ENCODE peak calls at places on chromosome 10, in five cellular contexts. One of them, this sample, is unnamed. For H3K27me3, the result is how much of the 10 kb centered on the place peaks cover.

GRCh38 chr10:130812381-130813148 is 499.0 kb downstream of the TCERG1L start:
- DNase-seq in dorsolateral prefrontal cortex: no peak
- DNase-seq in right atrium auricular region: no peak
- DNase-seq in cardiac muscle cell: no peak
- DNase-seq in uterus: no peak
- DNase-seq in this sample: no peak

GRCh38 chr10:70714961-70715360 is 42.7 kb downstream of the ADAMTS14 start:
- DNase-seq in cardiac muscle cell: no peak
- DNase-seq in uterus: no peak
- DNase-seq in right atrium auricular region: no peak
- DNase-seq in dorsolateral prefrontal cortex: no peak
- DNase-seq in this sample: no peak

GRCh38 chr10:28533571-28534304 is 820 bp downstream of the WAC start:
- DNase-seq in right atrium auricular region: peak
- DNase-seq in cardiac muscle cell: peak
- DNase-seq in uterus: peak
- DNase-seq in dorsolateral prefrontal cortex: peak
- DNase-seq in this sample: peak

GRCh38 chr10:90373911-90374310 is 483.9 kb downstream of the HTR7 start:
- DNase-seq in cardiac muscle cell: peak
- DNase-seq in uterus: no peak
- DNase-seq in dorsolateral prefrontal cortex: no peak
- DNase-seq in right atrium auricular region: no peak
- DNase-seq in this sample: no peak

GRCh38 chr10:90306187-90306586 is 551.7 kb downstream of the HTR7 start:
- DNase-seq in cardiac muscle cell: peak
- DNase-seq in dorsolateral prefrontal cortex: no peak
- DNase-seq in right atrium auricular region: no peak
- DNase-seq in uterus: no peak
- DNase-seq in this sample: no peak

GRCh38 chr10:19546224-19546623 is 270.0 kb upstream of the PLXDC2 start:
- DNase-seq in right atrium auricular region: no peak
- DNase-seq in cardiac muscle cell: no peak
- DNase-seq in uterus: no peak
- DNase-seq in dorsolateral prefrontal cortex: no peak
- DNase-seq in this sample: no peak

GRCh38 chr10:113087082-113088029 is 137.3 kb downstream of the TCF7L2 start:
- DNase-seq in right atrium auricular region: peak
- DNase-seq in uterus: peak
- DNase-seq in cardiac muscle cell: peak
- DNase-seq in dorsolateral prefrontal cortex: no peak
- DNase-seq in this sample: peak

GRCh38 chr10:48764486-48764885 is 79.8 kb downstream of the WDFY4 start:
- DNase-seq in dorsolateral prefrontal cortex: no peak
- DNase-seq in cardiac muscle cell: no peak
- DNase-seq in uterus: no peak
- DNase-seq in right atrium auricular region: no peak
- DNase-seq in this sample: no peak

GRCh38 chr10:64630534-64630933 is 1109.3 kb downstream of the REEP3 start:
- DNase-seq in cardiac muscle cell: no peak
- DNase-seq in right atrium auricular region: no peak
- DNase-seq in dorsolateral prefrontal cortex: no peak
- DNase-seq in uterus: no peak
- DNase-seq in this sample: no peak

GRCh38 chr10:58609525-58610150 is 97.0 kb downstream of the BICC1 start:
- DNase-seq in cardiac muscle cell: no peak
- DNase-seq in uterus: no peak
- DNase-seq in right atrium auricular region: no peak
- DNase-seq in dorsolateral prefrontal cortex: no peak
- DNase-seq in this sample: no peak

GRCh38 chr10:48733329-48733728 is 48.7 kb downstream of the WDFY4 start:
- DNase-seq in cardiac muscle cell: no peak
- DNase-seq in dorsolateral prefrontal cortex: no peak
- DNase-seq in uterus: no peak
- DNase-seq in right atrium auricular region: no peak
- DNase-seq in this sample: no peak

GRCh38 chr10:72564596-72564995 is 61.3 kb downstream of the MICU1 start:
- DNase-seq in dorsolateral prefrontal cortex: no peak
- DNase-seq in uterus: no peak
- DNase-seq in cardiac muscle cell: peak
- DNase-seq in right atrium auricular region: no peak
- DNase-seq in this sample: peak

GRCh38 chr10:15379043-15379442 is 8.0 kb upstream of the FAM171A1 start:
- DNase-seq in cardiac muscle cell: no peak
- DNase-seq in uterus: no peak
- DNase-seq in right atrium auricular region: no peak
- DNase-seq in dorsolateral prefrontal cortex: no peak
- DNase-seq in this sample: no peak

GRCh38 chr10:116993610-116994009 is 11.4 kb downstream of the SHTN1 start:
- DNase-seq in uterus: no peak
- DNase-seq in dorsolateral prefrontal cortex: no peak
- DNase-seq in cardiac muscle cell: no peak
- DNase-seq in right atrium auricular region: no peak
- DNase-seq in this sample: no peak

GRCh38 chr10:50552308-50552707 is 71.4 kb downstream of the SGMS1 start:
- DNase-seq in uterus: no peak
- DNase-seq in right atrium auricular region: no peak
- DNase-seq in cardiac muscle cell: peak
- DNase-seq in dorsolateral prefrontal cortex: no peak
- DNase-seq in this sample: no peak

GRCh38 chr10:17963431-17963830 is 11.7 kb downstream of the SLC39A12 start:
- DNase-seq in dorsolateral prefrontal cortex: no peak
- DNase-seq in right atrium auricular region: no peak
- DNase-seq in cardiac muscle cell: no peak
- DNase-seq in uterus: no peak
- DNase-seq in this sample: no peak

GRCh38 chr10:15725603-15726002 is 5.9 kb upstream of the ITGA8 start:
- DNase-seq in uterus: peak
- DNase-seq in cardiac muscle cell: peak
- DNase-seq in right atrium auricular region: no peak
- DNase-seq in dorsolateral prefrontal cortex: no peak
- DNase-seq in this sample: no peak

GRCh38 chr10:29908977-29909376 is 150.4 kb downstream of the JCAD start:
- DNase-seq in right atrium auricular region: no peak
- DNase-seq in cardiac muscle cell: no peak
- DNase-seq in uterus: no peak
- DNase-seq in dorsolateral prefrontal cortex: no peak
- DNase-seq in this sample: no peak

GRCh38 chr10:129193148-129193547 is 273.9 kb upstream of the MGMT start:
- DNase-seq in right atrium auricular region: peak
- DNase-seq in cardiac muscle cell: peak
- DNase-seq in uterus: no peak
- DNase-seq in dorsolateral prefrontal cortex: no peak
- DNase-seq in this sample: no peak

GRCh38 chr10:115092555-115093285 is 445 bp upstream of the ATRNL1 start:
- DNase-seq in cardiac muscle cell: peak
- DNase-seq in uterus: peak
- DNase-seq in right atrium auricular region: no peak
- DNase-seq in dorsolateral prefrontal cortex: no peak
- DNase-seq in this sample: no peak

GRCh38 chr10:131180941-131181855 is 130.3 kb downstream of the TCERG1L start:
- DNase-seq in right atrium auricular region: no peak
- DNase-seq in dorsolateral prefrontal cortex: peak
- DNase-seq in cardiac muscle cell: no peak
- DNase-seq in uterus: no peak
- DNase-seq in this sample: no peak

GRCh38 chr10:96436035-96436434 is 77.2 kb upstream of the OPALIN start:
- DNase-seq in right atrium auricular region: no peak
- DNase-seq in dorsolateral prefrontal cortex: no peak
- DNase-seq in uterus: no peak
- DNase-seq in cardiac muscle cell: no peak
- DNase-seq in this sample: no peak

GRCh38 chr10:102230264-102230860 is 4.3 kb downstream of the ELOVL3 start:
- DNase-seq in uterus: peak
- DNase-seq in cardiac muscle cell: peak
- DNase-seq in dorsolateral prefrontal cortex: no peak
- DNase-seq in right atrium auricular region: no peak
- DNase-seq in this sample: no peak

GRCh38 chr10:127405221-127405620 is 143.9 kb upstream of the NPS start:
- DNase-seq in cardiac muscle cell: peak
- DNase-seq in right atrium auricular region: no peak
- DNase-seq in dorsolateral prefrontal cortex: no peak
- DNase-seq in uterus: no peak
- DNase-seq in this sample: no peak

GRCh38 chr10:95413608-95414007 is 122.8 kb upstream of the PDLIM1 start:
- DNase-seq in cardiac muscle cell: no peak
- DNase-seq in dorsolateral prefrontal cortex: no peak
- DNase-seq in right atrium auricular region: no peak
- DNase-seq in uterus: no peak
- DNase-seq in this sample: no peak

GRCh38 chr10:49791100-49791499 is 29.0 kb upstream of the OGDHL start:
- DNase-seq in dorsolateral prefrontal cortex: no peak
- DNase-seq in right atrium auricular region: no peak
- DNase-seq in uterus: no peak
- DNase-seq in cardiac muscle cell: no peak
- DNase-seq in this sample: no peak

GRCh38 chr10:116241642-116242405 is 31.2 kb downstream of the GFRA1 start:
- DNase-seq in dorsolateral prefrontal cortex: no peak
- DNase-seq in uterus: no peak
- DNase-seq in cardiac muscle cell: no peak
- DNase-seq in right atrium auricular region: no peak
- DNase-seq in this sample: no peak

GRCh38 chr10:46555366-46555712 is 1.1 kb downstream of the GPRIN2 start:
- DNase-seq in right atrium auricular region: no peak
- DNase-seq in cardiac muscle cell: no peak
- DNase-seq in uterus: no peak
- DNase-seq in dorsolateral prefrontal cortex: no peak
- DNase-seq in this sample: peak

GRCh38 chr10:15791816-15792524 is 68.3 kb downstream of the MINDY3 start:
- DNase-seq in uterus: peak
- DNase-seq in right atrium auricular region: no peak
- DNase-seq in dorsolateral prefrontal cortex: no peak
- DNase-seq in cardiac muscle cell: peak
- DNase-seq in this sample: no peak

GRCh38 chr10:67606572-67606971 is 89.4 kb downstream of the CTNNA3 start:
- DNase-seq in cardiac muscle cell: peak
- DNase-seq in right atrium auricular region: no peak
- DNase-seq in uterus: no peak
- DNase-seq in dorsolateral prefrontal cortex: no peak
- DNase-seq in this sample: no peak

GRCh38 chr10:25061711-25062455 is 45.5 kb downstream of the THNSL1 start:
- DNase-seq in uterus: no peak
- DNase-seq in right atrium auricular region: no peak
- DNase-seq in cardiac muscle cell: no peak
- DNase-seq in dorsolateral prefrontal cortex: no peak
- DNase-seq in this sample: no peak
- H3K27ac ChIP-seq in uterus: no peak
- H3K27ac ChIP-seq in right atrium auricular region: peak
- H3K27ac ChIP-seq in cardiac muscle cell: no peak
- H3K27ac ChIP-seq in dorsolateral prefrontal cortex: no peak
- H3K27ac ChIP-seq in this sample: peak

DNA sequence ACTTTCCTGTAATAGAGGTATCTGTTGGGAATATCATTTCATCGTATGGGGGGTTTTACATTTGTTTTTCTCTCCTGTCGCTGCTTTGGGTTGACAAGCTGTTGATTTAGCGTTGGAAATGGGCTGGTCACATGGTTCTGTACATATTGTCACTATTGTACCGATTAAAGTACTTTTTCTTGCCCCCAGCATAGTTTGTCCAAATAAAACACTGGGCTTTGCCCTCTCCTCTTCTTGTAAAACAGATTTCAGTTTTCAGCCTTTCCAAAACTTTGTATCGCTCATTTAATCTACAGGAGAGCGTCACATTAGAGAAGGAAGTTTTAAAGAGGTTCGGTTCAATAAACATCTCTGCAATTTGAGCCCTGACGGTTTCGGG is 4.0 kb downstream of the BMI1 start:
- DNase-seq in cardiac muscle cell: no peak
- DNase-seq in uterus: no peak
- DNase-seq in right atrium auricular region: no peak
- DNase-seq in dorsolateral prefrontal cortex: no peak
- DNase-seq in this sample: no peak
- H3K27me3 ChIP-seq in cardiac muscle cell: half or more
- H3K27me3 ChIP-seq in uterus: under half
- H3K27me3 ChIP-seq in right atrium auricular region: under half
- H3K27me3 ChIP-seq in dorsolateral prefrontal cortex: under half
- H3K27me3 ChIP-seq in this sample: under half

DNA sequence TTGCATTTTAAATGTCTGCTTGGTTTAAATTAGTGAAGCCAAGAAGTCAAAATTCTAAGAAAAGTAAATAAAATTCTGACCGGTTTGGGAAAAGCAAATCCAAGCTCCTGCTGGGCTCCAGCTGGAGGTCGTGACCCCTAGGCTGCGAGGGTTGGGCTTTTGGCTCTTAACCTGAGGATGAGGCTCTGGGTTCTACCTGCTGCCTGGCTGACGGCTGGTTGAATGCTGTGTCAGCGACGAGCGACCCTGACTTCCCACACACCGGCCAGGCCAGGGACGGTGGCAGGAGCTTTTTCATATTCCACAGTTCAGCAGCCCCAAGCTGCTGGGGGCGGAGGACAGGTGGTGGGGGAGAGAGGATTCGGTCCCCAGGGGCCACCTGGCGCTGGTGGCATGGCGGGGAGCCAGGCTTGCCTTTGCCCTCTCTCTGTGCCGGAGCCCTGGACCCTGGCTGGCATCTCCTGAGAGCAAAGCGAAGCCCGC is 843 bp upstream of the PLPP4 start:
- DNase-seq in uterus: no peak
- DNase-seq in dorsolateral prefrontal cortex: no peak
- DNase-seq in right atrium auricular region: no peak
- DNase-seq in cardiac muscle cell: no peak
- DNase-seq in this sample: peak
- H3K4me3 ChIP-seq in uterus: peak
- H3K4me3 ChIP-seq in dorsolateral prefrontal cortex: peak
- H3K4me3 ChIP-seq in right atrium auricular region: peak
- H3K4me3 ChIP-seq in cardiac muscle cell: peak
- H3K4me3 ChIP-seq in this sample: no peak

GRCh38 chr10:14010083-14010551 is 320.6 kb downstream of the FRMD4A start:
- DNase-seq in uterus: no peak
- DNase-seq in right atrium auricular region: no peak
- DNase-seq in cardiac muscle cell: peak
- DNase-seq in dorsolateral prefrontal cortex: no peak
- DNase-seq in this sample: no peak
- H3K27ac ChIP-seq in uterus: no peak
- H3K27ac ChIP-seq in right atrium auricular region: no peak
- H3K27ac ChIP-seq in cardiac muscle cell: no peak
- H3K27ac ChIP-seq in dorsolateral prefrontal cortex: no peak
- H3K27ac ChIP-seq in this sample: peak

GRCh38 chr10:101218423-101219136 is 10.7 kb downstream of the LBX1 start:
- DNase-seq in uterus: no peak
- DNase-seq in cardiac muscle cell: no peak
- DNase-seq in dorsolateral prefrontal cortex: no peak
- DNase-seq in right atrium auricular region: no peak
- DNase-seq in this sample: no peak
- H3K27me3 ChIP-seq in uterus: under half
- H3K27me3 ChIP-seq in cardiac muscle cell: half or more
- H3K27me3 ChIP-seq in dorsolateral prefrontal cortex: half or more
- H3K27me3 ChIP-seq in right atrium auricular region: half or more
- H3K27me3 ChIP-seq in this sample: under half